ENCODE peak calls at places on chromosomes 13 and 19, in six cellular contexts. Y, C, Q, S, W and U are unnamed samples.

GRCh38 chr13:28636677-28637317 is 22.1 kb upstream of the POMP start:
- DNase-seq in C (peak), Q (peak), W (peak), Y (peak), S (peak), U (peak)

GRCh38 chr19:8310342-8311055 is 2.3 kb upstream of the CD320 start:
- DNase-seq in Q (no peak), S (peak), W (no peak), Y (no peak), C (no peak), U (no peak)

GRCh38 chr13:26923824-26924605 is 163.4 kb upstream of the GPR12 start:
- DNase-seq in S (no peak), C (no peak), Q (peak), W (no peak), Y (no peak), U (peak)

GRCh38 chr13:113974304-113975281 is 717 bp upstream of the C13orf46 start:
- DNase-seq in C (no peak), W (no peak), S (no peak), Y (no peak), Q (no peak), U (no peak)

GRCh38 chr13:33678906-33679657 is 138.9 kb upstream of the RFC3 start:
- DNase-seq in S (no peak), Y (peak), W (no peak), Q (peak), C (no peak), U (peak)

GRCh38 chr13:36815069-36815468 is 4.0 kb upstream of the RFXAP start:
- DNase-seq in Y (peak), Q (no peak), S (no peak), C (no peak), W (no peak), U (peak)

GRCh38 chr19:17703823-17704463 is 15.3 kb upstream of the MAP1S start:
- DNase-seq in C (peak), S (peak), Y (peak), Q (peak), W (no peak), U (no peak)

GRCh38 chr13:95660981-95661581 is 15.9 kb upstream of the DNAJC3 start:
- DNase-seq in W (no peak), Q (peak), C (no peak), S (no peak), Y (peak), U (peak)

GRCh38 chr19:18108897-18109296 is 11.3 kb downstream of the MAST3 start:
- DNase-seq in W (no peak), Y (no peak), C (no peak), Q (no peak), S (no peak), U (no peak)

GRCh38 chr13:22773475-22773874 is 407.3 kb upstream of the SGCG start:
- DNase-seq in Y (no peak), W (no peak), S (no peak), Q (no peak), C (no peak), U (no peak)

GRCh38 chr19:45781282-45782161 is 768 bp downstream of the DMPK start:
- DNase-seq in S (no peak), Y (no peak), Q (no peak), W (no peak), C (no peak), U (no peak)

GRCh38 chr13:42001580-42001979 is 40.7 kb upstream of the VWA8 start:
- DNase-seq in Y (peak), W (no peak), C (peak), Q (peak), S (peak), U (peak)

GRCh38 chr19:6326815-6327214 is 6.6 kb downstream of the ACER1 start:
- DNase-seq in Q (no peak), C (no peak), W (no peak), S (no peak), Y (no peak), U (no peak)

GRCh38 chr13:45396548-45397095 is 21.6 kb downstream of the SLC25A30 start:
- DNase-seq in Q (peak), C (no peak), Y (peak), W (no peak), S (no peak), U (peak)

GRCh38 chr13:107364658-107365057 is 796.7 kb upstream of the ARGLU1 start:
- DNase-seq in S (no peak), C (no peak), W (no peak), Y (no peak), Q (no peak), U (no peak)

GRCh38 chr13:98842074-98842473 is 89.6 kb upstream of the SLC15A1 start:
- DNase-seq in W (no peak), Q (no peak), C (no peak), Y (no peak), S (no peak), U (no peak)

GRCh38 chr19:4229179-4229931 is at the start of gene EBI3:
- DNase-seq in W (no peak), S (no peak), Q (peak), C (peak), Y (peak), U (peak)

GRCh38 chr13:103031332-103031873 is 34.8 kb downstream of the SLC10A2 start:
- DNase-seq in W (no peak), Y (no peak), C (no peak), Q (no peak), S (no peak), U (no peak)

GRCh38 chr19:21694171-21694906 is 73.0 kb downstream of the ZNF100 start:
- DNase-seq in S (no peak), Y (no peak), C (no peak), W (no peak), Q (no peak), U (no peak)

GRCh38 chr13:114263590-114263989 is 17.8 kb upstream of the UPF3A start:
- DNase-seq in Q (no peak), W (no peak), S (no peak), Y (no peak), C (no peak), U (no peak)

GRCh38 chr19:1746401-1747284 is 6.7 kb upstream of the ONECUT3 start:
- DNase-seq in W (no peak), S (peak), Q (peak), Y (peak), C (no peak), U (peak)

GRCh38 chr13:73767747-73768315 is 366.4 kb downstream of the KLF12 start:
- DNase-seq in Y (peak), S (no peak), W (no peak), Q (no peak), C (no peak), U (no peak)

GRCh38 chr13:74026753-74027152 is 107.5 kb downstream of the KLF12 start:
- DNase-seq in Q (peak), S (peak), Y (peak), C (peak), W (no peak), U (peak)

GRCh38 chr13:25069236-25069635 is 26.7 kb upstream of the PABPC3 start:
- DNase-seq in Q (no peak), S (no peak), W (no peak), C (no peak), Y (no peak), U (no peak)

GRCh38 chr19:18637644-18638630 is 1.1 kb downstream of the KLHL26 start:
- DNase-seq in Q (no peak), W (no peak), C (no peak), Y (no peak), S (no peak), U (no peak)

DNA sequence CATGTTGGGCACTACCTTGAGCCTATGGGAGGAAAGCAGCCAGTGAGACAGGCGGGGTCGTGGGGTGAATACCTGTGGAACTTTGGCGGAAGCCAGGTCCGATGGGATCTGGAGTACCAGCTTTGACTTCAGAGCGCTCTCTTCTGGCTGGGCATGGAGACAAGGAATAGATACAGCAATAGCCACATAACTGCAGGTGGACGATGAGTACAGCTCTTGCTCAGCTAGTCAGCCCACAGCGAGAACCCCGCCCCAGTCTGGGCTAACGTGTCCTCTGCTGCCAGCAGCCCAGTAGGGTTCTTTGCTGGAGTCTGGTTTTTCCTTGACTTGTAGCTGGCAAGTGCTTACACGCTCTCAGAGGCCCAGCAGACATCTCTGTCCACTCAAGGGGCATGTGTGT is 83.4 kb downstream of the SIPA1L3 start:
- DNase-seq in C (peak), Q (no peak), W (no peak), Y (peak), S (peak), U (no peak)
- H3K18ac ChIP-seq in C (peak), Q (no peak), W (peak), Y (no peak), S (peak), U (no peak)

GRCh38 chr19:49453757-49454248 is 778 bp downstream of the ALDH16A1 start:
- DNase-seq in S (no peak), Y (no peak), C (no peak), Q (no peak), W (no peak), U (no peak)
- H3K18ac ChIP-seq in S (peak), Y (peak), C (peak), Q (peak), W (peak), U (peak)

DNA sequence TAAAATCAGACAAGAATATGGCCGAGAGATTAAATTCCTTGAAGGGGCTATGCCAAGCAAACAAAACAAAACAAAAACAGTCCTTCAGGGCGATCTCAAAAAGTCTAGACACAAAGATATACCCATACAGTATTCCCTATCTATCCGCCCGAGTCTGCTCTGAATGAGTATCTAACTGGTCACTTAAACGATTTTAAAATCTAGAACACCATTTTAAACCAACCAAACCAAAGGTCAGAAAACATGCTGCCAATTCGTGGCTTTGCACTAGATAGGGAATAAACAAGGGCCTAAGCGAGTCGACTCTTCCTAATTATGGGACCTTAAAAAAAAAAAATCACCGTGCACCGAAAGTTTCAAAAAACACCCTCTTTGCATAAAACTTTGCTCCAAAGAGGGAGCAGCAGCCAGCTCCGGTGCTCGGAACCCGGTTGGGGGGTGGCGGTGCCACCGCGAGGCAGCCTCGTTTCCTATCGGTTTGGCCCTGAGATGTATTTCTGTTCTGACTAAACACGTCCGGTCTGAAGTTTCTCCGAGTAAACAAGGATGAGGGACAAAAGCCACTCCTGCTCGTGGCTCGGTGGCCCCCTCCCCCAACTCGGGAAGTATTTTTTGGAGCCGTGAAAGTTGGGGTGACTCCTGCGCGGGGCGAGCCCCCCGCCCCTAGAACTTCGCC is 1.8 kb downstream of the HMGB1 start:
- DNase-seq in C (no peak), S (no peak), Q (peak), W (no peak), Y (peak), U (peak)
- H3K18ac ChIP-seq in C (peak), S (no peak), Q (peak), W (peak), Y (peak), U (peak)

GRCh38 chr13:112746044-112746443 is 56.2 kb downstream of the ATP11A start:
- DNase-seq in S (no peak), Q (no peak), Y (no peak), W (no peak), C (no peak), U (no peak)
- H3K18ac ChIP-seq in S (no peak), Q (no peak), Y (no peak), W (peak), C (no peak), U (no peak)

GRCh38 chr19:44764975-44765948 is 12.4 kb upstream of the CBLC start:
- DNase-seq in W (no peak), Y (no peak), C (no peak), S (no peak), Q (no peak), U (peak)
- H3K18ac ChIP-seq in W (no peak), Y (no peak), C (no peak), S (no peak), Q (no peak), U (no peak)

DNA sequence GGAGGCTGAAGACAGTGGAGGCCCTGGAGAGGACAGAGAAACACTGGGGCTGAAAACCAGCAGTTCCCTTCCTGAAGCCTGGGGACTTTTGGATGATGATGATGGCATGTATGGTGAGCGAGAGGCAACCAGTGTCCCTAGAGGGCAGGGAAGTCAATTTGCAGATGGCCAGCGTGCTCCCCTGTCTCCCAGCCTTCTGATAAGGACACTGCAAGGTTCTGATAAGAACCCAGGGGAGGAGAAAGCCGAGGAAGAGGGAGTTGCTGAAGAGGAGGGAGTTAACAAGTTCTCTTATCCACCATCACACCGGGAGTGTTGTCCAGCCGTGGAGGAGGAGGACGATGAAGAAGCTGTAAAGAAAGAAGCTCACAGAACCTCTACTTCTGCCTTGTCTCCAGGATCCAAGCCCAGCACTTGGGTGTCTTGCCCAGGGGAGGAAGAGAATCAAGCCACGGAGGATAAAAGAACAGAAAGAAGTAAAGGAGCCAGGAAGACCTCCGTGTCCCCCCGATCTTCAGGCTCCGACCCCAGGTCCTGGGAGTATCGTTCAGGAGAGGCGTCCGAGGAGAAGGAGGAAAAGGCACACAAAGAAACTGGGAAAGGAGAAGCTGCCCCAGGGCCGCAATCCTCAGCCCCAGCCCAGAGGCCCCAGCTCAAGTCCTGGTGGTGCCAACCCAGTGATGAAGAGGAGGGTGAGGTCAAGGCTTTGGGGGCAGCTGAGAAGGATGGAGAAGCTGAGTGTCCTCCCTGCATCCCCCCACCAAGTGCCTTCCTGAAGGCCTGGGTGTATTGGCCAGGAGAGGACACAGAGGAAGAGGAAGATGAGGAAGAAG is 1.5 kb downstream of the PPP1R15A start:
- DNase-seq in S (no peak), C (no peak), Q (no peak), W (no peak), Y (peak), U (peak)
- H3K18ac ChIP-seq in S (no peak), C (peak), Q (peak), W (no peak), Y (peak), U (peak)